ENCODE peak calls at places on chromosomes 11 and 22, in six cellular contexts. V is bronchial epithelial cell, Y is mesenchymal stem cell, I is right lobe of liver, G is HCT116, B is iPS DF 6.9. F is an unnamed sample.

GRCh38 chr22:27159716-27160295 is 502.4 kb downstream of the MIAT start:
- DNase-seq in B (no peak), G (no peak), I (no peak), Y (no peak), V (no peak), F (no peak)

GRCh38 chr22:27632451-27633295 is 168.9 kb downstream of the MN1 start:
- DNase-seq in G (no peak), I (no peak), B (no peak), V (peak), Y (peak), F (no peak)

GRCh38 chr11:2655834-2656622 is 43.8 kb downstream of the KCNQ1OT1 start:
- DNase-seq in Y (peak), I (no peak), G (no peak), B (no peak), V (peak), F (no peak)

GRCh38 chr11:110606415-110606814 is 105.8 kb downstream of the ARHGAP20 start:
- DNase-seq in Y (no peak), B (no peak), I (no peak), G (no peak), V (no peak), F (no peak)

GRCh38 chr11:36447514-36447913 is 62.6 kb downstream of the TRAF6 start:
- DNase-seq in V (no peak), B (no peak), I (no peak), Y (no peak), G (no peak), F (no peak)

GRCh38 chr11:2587132-2587930 is 112.5 kb downstream of the KCNQ1OT1 start:
- DNase-seq in Y (no peak), G (no peak), B (no peak), I (no peak), V (no peak), F (peak)

GRCh38 chr11:12922418-12922817 is 86.7 kb upstream of the RASSF10 start:
- DNase-seq in G (no peak), B (no peak), Y (no peak), I (no peak), V (no peak), F (no peak)

GRCh38 chr22:37023743-37024338 is 4.3 kb downstream of the MPST start:
- DNase-seq in I (peak), Y (no peak), V (no peak), G (no peak), B (no peak), F (no peak)

GRCh38 chr11:131064373-131064991 is 148.2 kb upstream of the SNX19 start:
- DNase-seq in G (peak), B (peak), I (peak), Y (peak), V (peak), F (peak)

GRCh38 chr22:17842386-17842785 is 68.1 kb upstream of the BID start:
- DNase-seq in G (no peak), I (peak), V (no peak), B (no peak), Y (no peak), F (no peak)

GRCh38 chr22:40324468-40325305 is 21.6 kb upstream of the ADSL start:
- DNase-seq in I (no peak), B (no peak), Y (no peak), V (no peak), G (no peak), F (no peak)

GRCh38 chr22:36977401-36977861 is 41.8 kb downstream of the TST start:
- DNase-seq in V (peak), B (no peak), I (peak), Y (peak), G (no peak), F (peak)

GRCh38 chr11:94706211-94706610 is 61.9 kb upstream of the AMOTL1 start:
- DNase-seq in V (peak), I (no peak), G (no peak), Y (no peak), B (no peak), F (no peak)

GRCh38 chr22:44316393-44317162 is 3.8 kb upstream of the SHISAL1 start:
- DNase-seq in Y (no peak), V (no peak), I (no peak), G (no peak), B (no peak), F (peak)

GRCh38 chr22:39316440-39317083 is 2.9 kb downstream of the RPL3 start:
- DNase-seq in B (no peak), Y (peak), G (peak), V (peak), I (peak), F (peak)

GRCh38 chr11:5556596-5557188 is 8.4 kb upstream of the OR52H1 start:
- DNase-seq in I (no peak), Y (no peak), G (no peak), V (no peak), B (no peak), F (no peak)

GRCh38 chr11:121241300-121242176 is 51.0 kb upstream of the SC5D start:
- DNase-seq in I (no peak), G (no peak), Y (no peak), B (no peak), V (no peak), F (peak)

GRCh38 chr11:69013009-69013951 is at the start of gene MRGPRF:
- DNase-seq in V (no peak), B (no peak), Y (peak), I (peak), G (no peak), F (peak)
- H3K4me3 ChIP-seq in V (no peak), B (peak), Y (peak), I (peak), G (no peak), F (peak)

GRCh38 chr11:117872420-117872961 is 4.0 kb downstream of the FXYD6 start:
- DNase-seq in B (no peak), G (no peak), V (no peak), Y (no peak), I (no peak), F (no peak)

GRCh38 chr11:117874253-117874909 is 2.1 kb downstream of the FXYD6 start:
- DNase-seq in V (no peak), I (no peak), G (no peak), B (no peak), Y (no peak), F (no peak)

GRCh38 chr11:117872962-117873827 is 3.3 kb downstream of the FXYD6 start:
- DNase-seq in B (no peak), V (no peak), G (no peak), Y (no peak), I (no peak), F (no peak)

GRCh38 chr11:117874910-117875396 is 1.5 kb downstream of the FXYD6 start:
- DNase-seq in G (no peak), B (no peak), V (no peak), I (no peak), Y (no peak), F (no peak)

GRCh38 chr11:117873828-117874125 is 2.7 kb downstream of the FXYD6 start:
- DNase-seq in G (no peak), B (no peak), I (no peak), V (no peak), Y (no peak), F (no peak)
- H3K4me3 ChIP-seq in G (no peak), B (no peak), I (no peak), V (no peak), Y (no peak), F (no peak)

GRCh38 chr11:128872094-128872493 is 5.0 kb upstream of the KCNJ1 start:
- DNase-seq in I (no peak), G (no peak), V (no peak), Y (no peak), B (no peak), F (no peak)

GRCh38 chr11:128867277-128867676 is at the start of gene KCNJ1:
- DNase-seq in Y (no peak), I (no peak), G (no peak), V (peak), B (no peak), F (no peak)

GRCh38 chr11:128871165-128871564 is 4.1 kb upstream of the KCNJ1 start:
- DNase-seq in V (no peak), Y (no peak), I (no peak), B (no peak), G (no peak), F (no peak)

GRCh38 chr11:128872594-128872993 is 5.5 kb upstream of the KCNJ1 start:
- DNase-seq in V (no peak), G (no peak), B (no peak), Y (no peak), I (no peak), F (no peak)

DNA sequence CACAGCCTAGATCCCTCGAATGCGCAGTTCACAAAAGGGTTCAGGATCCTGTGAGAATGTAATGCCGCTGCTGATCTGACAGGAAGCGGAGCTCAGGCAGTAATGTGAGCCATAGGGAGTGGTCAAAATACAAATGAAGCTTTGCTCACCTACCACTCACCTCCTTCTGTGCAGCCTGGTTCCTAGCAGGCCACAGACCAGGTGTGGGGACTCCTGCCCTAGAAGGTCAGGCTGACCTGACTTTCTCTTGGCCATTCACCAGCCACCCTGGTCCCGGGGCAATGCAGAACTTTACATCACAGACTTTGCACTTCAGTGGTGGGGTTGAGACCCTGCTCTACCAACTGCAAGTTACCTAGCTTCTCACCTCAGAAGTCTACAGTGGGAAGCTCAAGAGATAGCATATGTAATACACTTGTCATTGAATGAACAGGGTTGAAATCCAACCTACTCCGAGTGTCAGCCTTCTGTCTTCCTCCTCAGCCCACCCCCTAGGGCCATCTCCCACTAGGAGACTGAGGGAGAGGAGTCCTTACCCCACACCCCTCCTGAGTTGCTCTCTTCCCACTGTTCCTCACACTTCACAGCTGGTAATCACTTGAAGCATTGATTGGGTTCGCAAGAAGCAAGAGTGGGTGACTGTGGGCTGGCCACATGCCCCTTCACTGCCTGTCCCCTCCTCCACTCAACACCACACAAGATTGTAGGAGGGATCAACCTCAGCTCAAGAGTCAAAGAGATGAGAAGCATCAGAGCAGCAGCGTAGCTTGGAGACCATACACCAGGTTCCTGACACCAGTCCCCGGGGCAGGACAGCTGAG is 2.0 kb upstream of the KCNJ1 start:
- DNase-seq in B (no peak), V (no peak), Y (no peak), I (no peak), G (no peak), F (no peak)
- H3K4me3 ChIP-seq in B (no peak), V (no peak), Y (no peak), I (no peak), G (no peak), F (no peak)

GRCh38 chr11:107385361-107385982 is 72.2 kb downstream of the CWF19L2 start:
- DNase-seq in Y (no peak), G (peak), I (no peak), V (peak), B (no peak), F (no peak)
- H3K4me3 ChIP-seq in Y (no peak), G (no peak), I (no peak), V (no peak), B (no peak), F (no peak)

DNA sequence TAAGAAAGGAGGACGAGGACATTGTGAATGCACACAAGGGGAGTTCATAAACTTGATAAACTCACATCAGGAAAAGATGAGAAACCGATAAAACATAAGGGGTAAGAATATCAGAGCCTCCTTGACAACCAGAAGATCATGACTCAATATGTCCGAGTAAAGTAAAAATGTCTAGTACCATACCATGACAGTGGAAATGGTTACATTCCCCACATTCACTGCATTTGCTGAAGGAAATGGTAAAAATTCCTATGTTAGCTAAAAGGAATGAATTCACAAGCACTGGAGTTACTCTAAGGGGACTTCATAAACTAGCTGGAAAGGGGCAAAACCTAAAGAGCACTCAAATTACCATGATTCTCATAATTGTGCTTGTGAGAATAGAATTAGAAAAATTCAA is 58.8 kb upstream of the SLC5A12 start:
- DNase-seq in I (no peak), G (no peak), V (no peak), B (no peak), Y (peak), F (no peak)
- H3K4me3 ChIP-seq in I (no peak), G (no peak), V (no peak), B (no peak), Y (no peak), F (no peak)

GRCh38 chr11:123316003-123316402 is 114.1 kb upstream of the GRAMD1B start:
- DNase-seq in Y (peak), B (no peak), I (no peak), V (no peak), G (no peak), F (no peak)

GRCh38 chr11:123323482-123324056 is 106.5 kb upstream of the GRAMD1B start:
- DNase-seq in I (no peak), Y (no peak), G (no peak), V (no peak), B (no peak), F (no peak)

GRCh38 chr11:123325535-123325934 is 104.5 kb upstream of the GRAMD1B start:
- DNase-seq in Y (no peak), I (no peak), G (no peak), V (no peak), B (no peak), F (no peak)

GRCh38 chr11:123318623-123319022 is 111.4 kb upstream of the GRAMD1B start:
- DNase-seq in B (no peak), Y (no peak), G (no peak), I (no peak), V (no peak), F (no peak)

GRCh38 chr11:123321641-123322040 is 108.4 kb upstream of the GRAMD1B start:
- DNase-seq in B (no peak), Y (no peak), I (no peak), G (no peak), V (no peak), F (no peak)
- H3K4me3 ChIP-seq in B (no peak), Y (no peak), I (no peak), G (no peak), V (no peak), F (no peak)

DNA sequence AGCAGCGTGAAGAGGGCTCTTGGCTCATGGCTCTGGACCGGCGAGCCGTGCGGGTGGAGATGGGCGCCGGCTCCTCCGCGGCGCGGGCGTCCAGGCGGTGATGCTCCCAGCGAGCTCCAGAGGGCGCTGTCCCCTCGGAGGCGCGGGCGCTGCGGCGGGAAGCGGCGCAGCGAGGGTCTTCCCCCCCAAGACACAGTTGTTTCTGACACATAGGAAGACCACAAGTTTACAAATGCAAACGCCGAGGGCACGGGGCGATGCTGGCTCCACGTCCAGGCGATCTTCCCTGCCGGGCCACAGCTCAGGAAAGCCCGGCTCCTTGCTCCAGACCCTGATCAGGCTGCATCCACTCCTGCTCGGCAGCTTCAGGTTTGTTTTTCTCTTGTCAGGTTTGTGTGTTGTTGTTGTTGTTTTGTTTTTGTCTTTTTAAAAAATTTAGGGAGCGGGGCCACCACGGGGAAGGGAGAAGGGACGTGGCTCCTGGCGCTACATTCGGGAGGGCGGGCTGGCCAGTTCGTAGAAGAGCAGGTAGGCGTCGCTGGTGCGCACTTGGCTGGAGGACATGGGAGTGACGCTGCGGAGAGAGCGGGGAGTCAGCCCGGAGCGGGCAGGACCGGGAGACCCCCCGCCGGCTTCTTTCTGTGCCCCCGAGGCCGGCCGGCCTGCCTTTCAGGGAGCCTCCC is 10.0 kb upstream of the MFRP start:
- DNase-seq in I (peak), B (no peak), V (no peak), G (peak), Y (peak), F (peak)
- H3K4me3 ChIP-seq in I (peak), B (peak), V (peak), G (peak), Y (peak), F (peak)

DNA sequence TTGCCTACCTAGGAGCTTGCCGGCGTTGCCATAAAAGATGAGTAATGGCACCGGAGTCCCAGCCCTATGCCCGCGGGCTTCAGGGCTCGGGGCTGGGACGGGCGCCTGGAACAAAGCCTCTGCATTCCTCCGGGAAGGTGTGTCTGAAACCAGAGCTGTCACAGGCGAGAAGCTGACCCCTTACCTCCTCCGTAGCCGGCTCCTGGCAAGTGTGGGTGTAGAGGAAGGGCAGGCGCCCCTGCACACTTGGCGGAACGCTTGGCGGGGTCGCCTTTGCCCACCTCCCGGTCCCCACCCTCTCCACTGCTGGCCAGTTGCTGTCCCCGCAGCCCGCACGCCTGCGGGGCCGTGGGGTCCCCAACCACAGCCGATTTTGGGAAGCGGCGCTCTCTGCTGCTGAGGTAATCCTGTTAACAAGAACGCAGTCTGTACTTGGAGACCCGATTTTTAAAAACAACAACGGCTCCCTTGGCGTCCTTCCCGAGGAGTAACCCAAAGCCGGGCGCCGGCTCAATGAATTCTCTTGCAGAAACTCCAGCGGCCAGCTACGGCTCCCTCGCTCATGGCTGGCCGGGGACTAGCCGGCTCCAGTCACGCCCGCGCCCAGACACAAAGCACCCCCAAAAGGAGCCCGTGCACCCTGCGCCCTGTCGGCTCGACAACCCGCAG is 89.3 kb downstream of the PLEKHA7 start:
- DNase-seq in Y (no peak), G (peak), V (peak), B (no peak), I (peak), F (peak)
- H3K4me3 ChIP-seq in Y (peak), G (peak), V (peak), B (peak), I (peak), F (peak)

GRCh38 chr11:125404136-125404810 is 91.8 kb downstream of the FEZ1 start:
- DNase-seq in I (no peak), G (no peak), B (no peak), V (no peak), Y (peak), F (no peak)
- H3K4me3 ChIP-seq in I (no peak), G (no peak), B (no peak), V (no peak), Y (no peak), F (no peak)

F was measured in left lung.